ENCODE peak calls at places on chromosomes 16 and 17, in four cellular contexts. One of them, this sample, is unnamed.

GRCh38 chr16:52069866-52070265 is 477.1 kb downstream of the TOX3 start:
- DNase-seq in WTC11: no peak
- DNase-seq in HepG2: peak
- DNase-seq in K562: no peak
- DNase-seq in this sample: peak

GRCh38 chr17:15319461-15319860 is 21.9 kb downstream of the TEKT3 start:
- DNase-seq in WTC11: no peak
- DNase-seq in HepG2: no peak
- DNase-seq in K562: peak
- DNase-seq in this sample: no peak

GRCh38 chr16:35296962-35297653 is 1837.7 kb downstream of the TP53TG3F start:
- DNase-seq in WTC11: no peak
- DNase-seq in HepG2: no peak
- DNase-seq in K562: no peak
- DNase-seq in this sample: no peak

GRCh38 chr16:728131-728889 is 1.4 kb downstream of the HAGHL start:
- DNase-seq in K562: peak
- DNase-seq in WTC11: peak
- DNase-seq in HepG2: no peak
- DNase-seq in this sample: peak

GRCh38 chr16:47258874-47259461 is 115.2 kb upstream of the NETO2 start:
- DNase-seq in K562: peak
- DNase-seq in HepG2: peak
- DNase-seq in WTC11: peak
- DNase-seq in this sample: peak

GRCh38 chr16:68190099-68190498 is 45.8 kb downstream of the ESRP2 start:
- DNase-seq in WTC11: no peak
- DNase-seq in K562: no peak
- DNase-seq in HepG2: no peak
- DNase-seq in this sample: no peak

GRCh38 chr17:80253631-80254395 is 6.8 kb upstream of the RNF213 start:
- DNase-seq in HepG2: no peak
- DNase-seq in K562: no peak
- DNase-seq in WTC11: no peak
- DNase-seq in this sample: no peak

GRCh38 chr16:49491736-49492089 is 118.1 kb downstream of the C16orf78 start:
- DNase-seq in K562: no peak
- DNase-seq in HepG2: no peak
- DNase-seq in WTC11: peak
- DNase-seq in this sample: peak

GRCh38 chr16:57155702-57156350 is 30.0 kb downstream of the PSME3IP1 start:
- DNase-seq in K562: no peak
- DNase-seq in HepG2: no peak
- DNase-seq in WTC11: no peak
- DNase-seq in this sample: no peak

GRCh38 chr16:19804538-19805323 is 79.9 kb downstream of the GPRC5B start:
- DNase-seq in HepG2: no peak
- DNase-seq in K562: no peak
- DNase-seq in WTC11: peak
- DNase-seq in this sample: no peak

GRCh38 chr17:6498798-6499540 is 54.7 kb downstream of the PIMREG start:
- DNase-seq in HepG2: no peak
- DNase-seq in K562: no peak
- DNase-seq in WTC11: no peak
- DNase-seq in this sample: no peak

GRCh38 chr16:26430618-26431017 is 636.1 kb upstream of the C16orf82 start:
- DNase-seq in WTC11: no peak
- DNase-seq in HepG2: no peak
- DNase-seq in K562: no peak
- DNase-seq in this sample: no peak

GRCh38 chr16:35298460-35299243 is 1839.2 kb downstream of the TP53TG3F start:
- DNase-seq in K562: no peak
- DNase-seq in WTC11: no peak
- DNase-seq in HepG2: no peak
- DNase-seq in this sample: no peak

DNA sequence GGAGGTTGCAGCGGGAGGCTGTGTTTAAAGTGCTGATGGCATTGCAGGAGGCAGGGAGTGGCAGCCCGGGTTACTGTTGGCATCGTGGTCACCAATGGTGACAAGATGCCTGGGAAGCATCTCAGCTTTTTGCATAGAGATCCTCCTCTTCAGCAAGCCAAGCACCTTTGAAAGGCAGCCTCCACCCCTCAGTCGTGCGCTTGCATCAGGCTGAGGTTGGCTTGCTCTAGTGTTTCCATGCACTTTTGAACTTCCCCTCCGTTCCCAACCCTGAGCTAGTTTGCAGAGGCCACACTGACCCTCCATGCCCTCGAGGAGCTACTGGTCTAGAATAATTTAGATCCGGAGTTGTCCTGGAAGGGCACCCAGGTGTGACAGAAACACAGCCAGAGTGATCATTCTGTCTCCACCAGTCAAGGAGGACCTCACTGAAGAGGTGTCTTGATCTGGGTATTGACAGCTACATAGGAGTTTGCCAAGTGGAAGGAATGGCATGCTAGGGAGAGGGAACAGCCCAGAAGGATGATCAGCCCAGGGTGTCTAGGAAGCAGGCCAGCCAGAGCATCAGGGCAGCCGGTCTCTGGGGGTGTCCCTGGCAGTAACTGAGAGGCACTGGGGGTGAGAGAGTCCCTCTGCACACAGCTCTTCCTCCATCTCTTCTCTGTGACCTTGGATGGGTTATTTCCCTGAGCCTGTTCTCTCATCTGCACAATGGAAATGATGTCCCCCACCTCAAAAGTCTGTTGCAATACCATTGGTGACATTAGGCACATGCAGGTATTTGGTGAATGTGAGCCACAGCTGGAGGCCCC is 7.7 kb downstream of the BEAN1 start:
- DNase-seq in WTC11: peak
- DNase-seq in K562: no peak
- DNase-seq in HepG2: peak
- DNase-seq in this sample: no peak
- TF ChIP-seq ELF4 in WTC11: no peak
- TF ChIP-seq ELF4 in K562: no peak
- TF ChIP-seq ELF4 in HepG2: no peak
- TF ChIP-seq ELF4 in this sample: no peak

GRCh38 chr17:31726980-31727427 is 132.0 kb downstream of the COPRS start:
- DNase-seq in K562: no peak
- DNase-seq in WTC11: no peak
- DNase-seq in HepG2: no peak
- DNase-seq in this sample: no peak

GRCh38 chr17:31724026-31724425 is 135.0 kb downstream of the COPRS start:
- DNase-seq in WTC11: no peak
- DNase-seq in K562: no peak
- DNase-seq in HepG2: no peak
- DNase-seq in this sample: no peak

GRCh38 chr17:31722251-31723056 is 136.6 kb downstream of the COPRS start:
- DNase-seq in WTC11: no peak
- DNase-seq in K562: no peak
- DNase-seq in HepG2: no peak
- DNase-seq in this sample: no peak

GRCh38 chr17:31721291-31722025 is 137.6 kb downstream of the COPRS start:
- DNase-seq in WTC11: no peak
- DNase-seq in K562: no peak
- DNase-seq in HepG2: no peak
- DNase-seq in this sample: no peak

DNA sequence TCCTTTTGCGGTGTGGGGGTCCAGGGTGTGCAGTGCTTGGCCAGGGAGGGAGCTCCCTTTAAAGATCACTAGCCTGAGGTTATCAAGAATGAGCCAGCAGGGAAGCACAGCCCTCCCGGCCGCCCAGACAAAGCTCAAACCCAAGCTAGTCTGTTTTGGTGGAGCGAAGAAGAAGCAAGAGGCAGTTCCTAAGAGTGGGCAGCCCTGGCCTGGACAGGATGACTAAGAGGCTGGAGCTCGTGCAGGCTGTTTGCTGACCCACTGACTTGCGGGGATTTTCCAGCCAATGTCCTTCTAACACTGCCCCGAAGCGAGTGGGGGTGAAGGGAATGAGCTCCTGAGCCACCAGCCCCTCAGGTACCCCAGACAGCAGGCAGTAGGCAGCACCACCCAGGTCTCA is 134.4 kb downstream of the COPRS start:
- DNase-seq in K562: no peak
- DNase-seq in HepG2: no peak
- DNase-seq in WTC11: no peak
- DNase-seq in this sample: no peak
- TF ChIP-seq ELF4 in K562: no peak
- TF ChIP-seq ELF4 in HepG2: no peak
- TF ChIP-seq ELF4 in WTC11: no peak
- TF ChIP-seq ELF4 in this sample: no peak

DNA sequence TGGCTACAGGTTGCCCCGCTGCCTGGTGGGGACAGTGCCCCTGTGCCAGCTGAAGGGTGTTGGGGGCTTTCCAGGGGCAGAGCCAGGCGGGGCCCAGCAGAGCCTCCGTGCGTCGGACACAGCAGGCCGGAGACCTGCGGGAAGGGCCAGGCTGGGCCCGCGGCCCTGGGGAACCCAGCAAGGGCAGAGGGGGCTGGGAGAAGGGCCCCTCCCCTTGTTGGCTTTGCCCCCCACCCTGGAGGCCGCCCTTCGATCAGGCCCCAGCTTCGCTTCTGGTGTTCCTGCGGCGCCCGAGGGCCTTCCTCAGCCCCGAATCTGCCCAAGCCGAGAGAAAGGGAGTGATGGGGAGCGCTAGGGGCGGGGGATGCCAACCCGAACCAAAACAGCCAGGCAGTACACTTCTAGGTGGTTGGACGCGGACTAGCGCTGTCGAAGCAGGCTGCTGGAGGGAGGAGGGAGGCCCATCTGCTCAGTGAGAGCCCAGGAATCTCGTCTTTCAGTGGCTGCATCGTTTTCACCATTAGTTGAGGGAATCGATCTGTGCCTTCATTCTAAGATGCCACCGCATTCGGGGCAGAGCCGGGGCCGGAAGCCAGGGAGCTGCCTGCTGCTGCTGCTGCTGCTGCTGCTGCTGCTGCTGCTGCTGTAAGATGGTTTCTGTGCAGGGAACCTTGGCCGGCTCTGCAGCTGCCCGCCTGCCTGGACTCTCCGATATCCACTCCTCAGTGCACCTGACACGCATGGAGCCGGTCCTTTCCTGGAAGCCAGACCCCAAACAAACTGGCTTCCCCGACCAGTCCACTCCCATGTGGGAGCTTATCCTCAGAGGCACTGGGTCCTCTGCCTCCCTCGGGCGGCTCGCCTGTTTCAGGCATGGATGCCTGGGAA is 1.6 kb downstream of the JPH3 start:
- DNase-seq in WTC11: peak
- DNase-seq in K562: no peak
- DNase-seq in HepG2: no peak
- DNase-seq in this sample: no peak
- TF ChIP-seq ELF4 in WTC11: no peak
- TF ChIP-seq ELF4 in K562: no peak
- TF ChIP-seq ELF4 in HepG2: no peak
- TF ChIP-seq ELF4 in this sample: no peak

DNA sequence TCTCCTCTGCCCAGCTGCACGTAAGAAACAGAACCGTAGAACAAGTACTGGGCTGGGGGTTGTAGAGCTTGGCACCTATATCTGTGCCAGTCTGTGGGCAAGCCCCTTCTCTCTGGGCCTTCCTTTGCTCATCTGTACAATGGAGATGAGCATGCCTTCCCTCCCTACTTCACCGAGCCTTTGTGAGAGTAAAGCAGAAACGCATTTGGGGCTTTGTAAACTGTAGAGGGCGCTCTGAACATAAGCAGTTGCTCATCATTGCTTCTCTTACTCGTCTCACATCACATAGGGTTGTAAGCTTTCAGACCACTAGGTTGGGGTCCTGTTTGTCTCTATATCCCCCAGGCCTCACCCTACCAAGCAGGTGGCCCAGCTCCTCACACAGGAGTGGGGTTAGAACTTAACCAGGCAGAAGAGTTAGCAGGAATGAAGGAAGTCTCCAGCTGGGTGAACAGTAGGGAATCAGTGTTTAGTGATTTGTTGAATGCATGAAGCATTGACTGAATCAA is 15.1 kb downstream of the SAMD14 start:
- DNase-seq in HepG2: peak
- DNase-seq in K562: peak
- DNase-seq in WTC11: peak
- DNase-seq in this sample: peak
- TF ChIP-seq ELF4 in HepG2: no peak
- TF ChIP-seq ELF4 in K562: no peak
- TF ChIP-seq ELF4 in WTC11: no peak
- TF ChIP-seq ELF4 in this sample: no peak

DNA sequence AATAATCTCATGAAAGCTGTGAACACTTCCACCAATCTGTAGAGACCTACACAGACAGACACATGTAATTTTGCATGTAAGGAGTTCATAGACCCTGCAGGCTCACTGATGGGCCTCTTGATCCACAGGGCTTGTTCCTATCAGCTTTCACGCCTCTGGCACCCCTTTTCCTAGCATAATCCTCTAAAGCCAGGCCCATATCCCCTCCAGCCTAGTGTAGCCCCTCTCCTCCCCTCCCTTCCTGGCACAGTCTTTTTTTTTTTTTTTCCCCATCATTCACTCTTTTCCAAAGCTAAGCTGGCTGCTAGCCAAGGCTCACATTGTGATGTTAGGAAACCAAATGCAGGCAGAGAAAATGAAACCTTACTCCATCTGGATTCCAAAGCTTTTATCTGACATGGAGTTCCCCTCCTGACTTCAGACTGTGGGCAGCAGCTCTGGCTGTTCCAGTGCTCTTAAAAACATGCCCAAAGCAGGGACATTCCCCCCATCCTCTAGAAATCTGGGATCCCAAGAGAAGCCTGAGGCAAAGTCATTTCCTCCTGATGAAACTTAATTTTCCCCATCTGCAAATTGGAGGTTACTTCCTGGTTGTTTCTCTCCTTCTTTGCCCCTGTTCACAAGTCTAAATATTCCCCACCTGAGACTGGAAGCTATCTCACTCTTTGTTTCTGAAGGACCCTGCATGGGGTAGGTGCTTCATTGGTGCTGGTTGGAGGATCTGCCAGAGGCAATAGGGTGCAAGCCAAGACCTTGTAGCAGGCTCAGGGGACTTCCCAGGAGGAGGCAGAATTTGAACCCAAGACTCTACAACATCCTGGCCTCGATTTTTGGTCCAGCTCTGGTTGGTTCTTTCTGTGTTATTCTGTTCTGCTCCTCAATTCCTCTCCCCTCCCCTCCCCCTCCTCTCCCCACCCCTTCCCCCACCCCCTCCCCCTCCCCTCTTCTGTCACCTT is 9.9 kb upstream of the CCL5 start:
- DNase-seq in HepG2: no peak
- DNase-seq in K562: no peak
- DNase-seq in WTC11: no peak
- DNase-seq in this sample: no peak
- TF ChIP-seq ELF4 in HepG2: no peak
- TF ChIP-seq ELF4 in K562: no peak
- TF ChIP-seq ELF4 in WTC11: no peak
- TF ChIP-seq ELF4 in this sample: no peak

DNA sequence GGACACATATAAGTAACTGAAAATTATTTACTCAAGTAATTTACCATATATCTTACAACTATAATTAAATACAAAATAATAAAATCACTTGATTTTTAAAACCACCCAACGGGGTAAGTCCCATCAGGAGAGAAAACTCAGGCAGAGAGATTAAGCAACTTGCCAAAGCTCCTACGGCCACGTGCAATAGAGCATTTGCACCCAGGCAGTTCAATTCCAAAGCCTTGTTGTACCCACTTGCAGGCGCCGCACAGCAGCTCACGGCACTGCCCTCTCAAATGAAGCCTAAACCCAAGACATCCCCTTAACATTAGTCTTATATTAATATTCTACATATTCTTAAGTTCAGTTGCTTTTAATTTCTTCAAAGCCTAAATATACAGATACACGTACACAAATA is 75.7 kb downstream of the SPAG9 start:
- DNase-seq in K562: no peak
- DNase-seq in HepG2: no peak
- DNase-seq in WTC11: no peak
- DNase-seq in this sample: no peak
- TF ChIP-seq ELF4 in K562: no peak
- TF ChIP-seq ELF4 in HepG2: no peak
- TF ChIP-seq ELF4 in WTC11: no peak
- TF ChIP-seq ELF4 in this sample: no peak

This sample was measured in HEK293T.